ENCODE peak calls at places on chromosomes 16 and 17, in nine cellular contexts. J is stimulated activated CD4-positive, alpha-beta T cell treated with anti-CD3 and anti-CD28 coated beads, TNF-alpha, amount 100 ng/mL, for 1 hour; E is LHCN-M2; A is Peyer's patch; C is frontal cortex; L is Caki2; V is WTC11; O is globus pallidus; U is fibroblast of villous mesenchyme. N is an unnamed sample.

GRCh38 chr17:27239584-27239983 is 54.3 kb upstream of the WSB1 start:
- DNase-seq in L (no peak), O (no peak), J (no peak), C (no peak), A (no peak), U (no peak), E (no peak), V (no peak), N (no peak)

GRCh38 chr16:15460601-15461000 is 26.2 kb downstream of the BMERB1 start:
- DNase-seq in U (no peak), O (no peak), C (no peak), J (no peak), E (no peak), A (no peak), L (no peak), V (no peak), N (no peak)

GRCh38 chr16:79164378-79164720 is 436.2 kb downstream of the MAF start:
- DNase-seq in E (no peak), C (no peak), A (no peak), J (no peak), V (no peak), L (no peak), U (no peak), O (no peak), N (no peak)

GRCh38 chr17:78839762-78840529 is 668 bp downstream of the USP36 start:
- DNase-seq in V (no peak), J (peak), C (no peak), L (peak), O (no peak), A (peak), E (peak), U (peak), N (peak)

GRCh38 chr17:81412490-81413093 is 17.3 kb downstream of the BAHCC1 start:
- DNase-seq in V (no peak), J (no peak), E (no peak), C (no peak), L (no peak), A (peak), O (no peak), U (peak), N (no peak)

GRCh38 chr17:76673729-76674128 is 30.2 kb upstream of the ST6GALNAC1 start:
- DNase-seq in A (no peak), E (no peak), V (no peak), O (no peak), C (no peak), J (no peak), L (no peak), U (peak), N (no peak)

GRCh38 chr16:11233727-11234376 is 22.2 kb downstream of the SOCS1 start:
- DNase-seq in U (no peak), O (no peak), A (peak), V (peak), L (no peak), E (no peak), J (no peak), C (no peak), N (no peak)

GRCh38 chr17:13562271-13562800 is 39.4 kb downstream of the HS3ST3A1 start:
- DNase-seq in O (no peak), V (no peak), E (peak), C (no peak), J (no peak), U (peak), L (peak), A (no peak), N (peak)

GRCh38 chr16:20867585-20867984 is 32.6 kb downstream of the DCUN1D3 start:
- DNase-seq in E (peak), O (no peak), C (no peak), L (no peak), U (no peak), A (no peak), V (no peak), J (no peak), N (no peak)

GRCh38 chr16:20851601-20852000 is 45.3 kb downstream of the REXO5 start:
- DNase-seq in E (peak), J (no peak), A (peak), V (no peak), U (peak), C (no peak), L (peak), O (no peak), N (peak)

GRCh38 chr17:82297804-82298537 is 19.4 kb downstream of the CD7 start:
- DNase-seq in E (peak), J (peak), L (peak), A (peak), U (peak), O (peak), V (no peak), C (peak), N (peak)

GRCh38 chr16:27813591-27813990 is 249.9 kb downstream of the GSG1L start:
- DNase-seq in A (no peak), U (no peak), L (no peak), O (no peak), V (no peak), E (no peak), J (no peak), C (no peak), N (no peak)

GRCh38 chr17:13931111-13931526 is 138.2 kb upstream of the COX10 start:
- DNase-seq in O (peak), J (no peak), A (peak), V (no peak), L (no peak), C (no peak), U (peak), E (peak), N (no peak)

GRCh38 chr16:53415504-53415903 is 18.8 kb upstream of the RBL2 start:
- DNase-seq in V (peak), E (peak), C (no peak), U (peak), O (no peak), J (no peak), L (peak), A (no peak), N (no peak)

GRCh38 chr17:50127661-50128361 is 2.1 kb downstream of the SAMD14 start:
- DNase-seq in E (peak), A (no peak), U (peak), V (no peak), O (no peak), L (no peak), J (no peak), C (no peak), N (no peak)

GRCh38 chr17:19336938-19337711 is 25.4 kb downstream of the B9D1 start:
- DNase-seq in C (peak), L (no peak), U (peak), A (peak), E (no peak), O (peak), V (peak), J (no peak), N (peak)

GRCh38 chr16:1535391-1536291 is 2.2 kb downstream of the TMEM204 start:
- DNase-seq in C (no peak), O (no peak), U (peak), E (no peak), V (no peak), J (no peak), L (no peak), A (no peak), N (no peak)

GRCh38 chr17:7109461-7110322 is 4.9 kb downstream of the ASGR2 start:
- DNase-seq in C (no peak), O (no peak), L (no peak), U (no peak), J (no peak), V (no peak), E (no peak), A (no peak), N (no peak)

GRCh38 chr17:82217530-82218204 is 5.0 kb upstream of the CCDC57 start:
- DNase-seq in J (no peak), U (peak), A (no peak), L (peak), V (no peak), E (peak), C (no peak), O (no peak), N (no peak)

GRCh38 chr17:9587969-9588656 is 11.7 kb downstream of the CFAP52 start:
- DNase-seq in J (no peak), C (no peak), E (no peak), O (no peak), V (no peak), A (no peak), L (no peak), U (no peak), N (no peak)

GRCh38 chr17:15965510-15965909 is 20.6 kb downstream of the ADORA2B start:
- DNase-seq in V (no peak), C (no peak), L (no peak), U (no peak), O (no peak), E (no peak), J (no peak), A (no peak), N (no peak)

GRCh38 chr17:574061-574460 is 140.6 kb downstream of the VPS53 start:
- DNase-seq in O (no peak), U (no peak), A (no peak), J (no peak), L (no peak), C (no peak), E (no peak), V (no peak), N (no peak)

GRCh38 chr16:57999971-58000705 is at the start of gene ZNF319:
- DNase-seq in V (peak), O (no peak), U (peak), L (no peak), C (peak), J (no peak), E (peak), A (peak), N (no peak)

GRCh38 chr16:88879788-88880055 is 13.3 kb upstream of the PABPN1L start:
- DNase-seq in U (no peak), C (no peak), V (no peak), A (no peak), J (no peak), L (no peak), O (no peak), E (no peak), N (no peak)

GRCh38 chr16:77335652-77336234 is 99.1 kb downstream of the ADAMTS18 start:
- DNase-seq in U (no peak), E (no peak), C (no peak), J (no peak), O (no peak), L (no peak), A (no peak), V (peak), N (no peak)

GRCh38 chr16:4142268-4142667 is 26.0 kb upstream of the ADCY9 start:
- DNase-seq in V (no peak), C (no peak), L (no peak), J (no peak), A (no peak), E (no peak), U (no peak), O (peak), N (no peak)

GRCh38 chr16:50202926-50203624 is 50.0 kb downstream of the TENT4B start:
- DNase-seq in C (no peak), E (peak), O (no peak), J (no peak), L (peak), V (no peak), U (peak), A (no peak), N (no peak)

N was measured in right atrium auricular region.